ENCODE peak calls at places on chromosomes 2 and 18, in nine cellular contexts. T is body of pancreas, K is choroid plexus epithelial cell, A is ovary, G is A549, U is epithelial cell of esophagus, X is lower leg skin, J is adrenal gland, M is Peyer's patch. B is an unnamed sample.

GRCh38 chr2:75221872-75222271 is 22.6 kb upstream of the TACR1 start:
- DNase-seq in T (no peak), K (peak), A (no peak), G (no peak), U (peak), X (no peak), J (no peak), M (no peak), B (peak)

GRCh38 chr2:202635441-202636296 is 900 bp downstream of the FAM117B start:
- DNase-seq in T (peak), K (peak), A (peak), G (peak), U (peak), X (peak), J (peak), M (peak), B (peak)

GRCh38 chr2:45259144-45259543 is 249.9 kb upstream of the SIX2 start:
- DNase-seq in T (no peak), K (peak), A (no peak), G (no peak), U (peak), X (no peak), J (no peak), M (no peak), B (no peak)

GRCh38 chr2:6535572-6535971 is 330.1 kb downstream of the CMPK2 start:
- DNase-seq in T (no peak), K (no peak), A (no peak), G (no peak), U (no peak), X (no peak), J (no peak), M (no peak), B (no peak)

GRCh38 chr2:60104514-60105501 is 448.6 kb downstream of the BCL11A start:
- DNase-seq in T (no peak), K (no peak), A (no peak), G (no peak), U (peak), X (no peak), J (no peak), M (no peak), B (no peak)

GRCh38 chr2:235217814-235218213 is 266.0 kb downstream of the SH3BP4 start:
- DNase-seq in T (no peak), K (peak), A (no peak), G (no peak), U (peak), X (no peak), J (no peak), M (no peak), B (peak)

GRCh38 chr2:108271691-108272253 is 16.9 kb upstream of the SULT1C2 start:
- DNase-seq in T (no peak), K (peak), A (no peak), G (peak), U (peak), X (no peak), J (no peak), M (peak), B (peak)

GRCh38 chr2:68653538-68653982 is 10.2 kb downstream of the PROKR1 start:
- DNase-seq in T (no peak), K (peak), A (peak), G (no peak), U (peak), X (no peak), J (no peak), M (no peak), B (peak)

GRCh38 chr2:70745276-70745675 is 22.7 kb downstream of the ADD2 start:
- DNase-seq in T (no peak), K (no peak), A (no peak), G (no peak), U (no peak), X (no peak), J (no peak), M (no peak), B (no peak)

GRCh38 chr2:31979966-31980365 is 30.8 kb downstream of the MEMO1 start:
- DNase-seq in T (no peak), K (no peak), A (no peak), G (no peak), U (no peak), X (no peak), J (no peak), M (no peak), B (no peak)

GRCh38 chr2:219219113-219219696 is 447 bp upstream of the ABCB6 start:
- DNase-seq in T (no peak), K (no peak), A (peak), G (no peak), U (no peak), X (no peak), J (no peak), M (no peak), B (no peak)

GRCh38 chr2:217451634-217452033 is 551.2 kb downstream of the TNS1 start:
- DNase-seq in T (no peak), K (peak), A (no peak), G (peak), U (no peak), X (no peak), J (no peak), M (no peak), B (no peak)

GRCh38 chr2:56151841-56152240 is 31.9 kb upstream of the CCDC85A start:
- DNase-seq in T (no peak), K (no peak), A (no peak), G (no peak), U (no peak), X (no peak), J (no peak), M (no peak), B (no peak)

GRCh38 chr2:53275743-53276142 is 491.9 kb upstream of the CHAC2 start:
- DNase-seq in T (no peak), K (no peak), A (no peak), G (no peak), U (no peak), X (no peak), J (no peak), M (no peak), B (no peak)

GRCh38 chr2:239780236-239780997 is 244.7 kb downstream of the NDUFA10 start:
- DNase-seq in T (no peak), K (no peak), A (no peak), G (no peak), U (no peak), X (no peak), J (peak), M (no peak), B (no peak)

GRCh38 chr2:82481207-82481606 is 1977.9 kb downstream of the SUCLG1 start:
- DNase-seq in T (no peak), K (no peak), A (no peak), G (no peak), U (no peak), X (no peak), J (no peak), M (no peak), B (no peak)

GRCh38 chr2:72115361-72116080 is 32.1 kb downstream of the CYP26B1 start:
- DNase-seq in T (no peak), K (peak), A (no peak), G (peak), U (peak), X (peak), J (no peak), M (no peak), B (peak)

GRCh38 chr18:23226386-23226785 is 91.1 kb downstream of the CABLES1 start:
- DNase-seq in T (no peak), K (peak), A (no peak), G (no peak), U (peak), X (no peak), J (no peak), M (no peak), B (peak)

GRCh38 chr2:44937688-44938240 is 3.7 kb upstream of the SIX3 start:
- DNase-seq in T (no peak), K (no peak), A (no peak), G (peak), U (no peak), X (no peak), J (no peak), M (peak), B (no peak)

GRCh38 chr2:232350804-232351685 is 27.5 kb upstream of the ALPP start:
- DNase-seq in T (no peak), K (no peak), A (no peak), G (no peak), U (peak), X (no peak), J (no peak), M (peak), B (no peak)

GRCh38 chr18:79713341-79713740 is 33.7 kb downstream of the CTDP1 start:
- DNase-seq in T (no peak), K (no peak), A (no peak), G (no peak), U (no peak), X (no peak), J (no peak), M (no peak), B (no peak)

GRCh38 chr2:137872577-137872976 is 91.7 kb upstream of the HNMT start:
- DNase-seq in T (no peak), K (no peak), A (no peak), G (no peak), U (no peak), X (no peak), J (no peak), M (no peak), B (no peak)

GRCh38 chr18:55415258-55415871 is 172.6 kb downstream of the TCF4 start:
- DNase-seq in T (peak), K (peak), A (peak), G (peak), U (peak), X (peak), J (peak), M (peak), B (peak)

GRCh38 chr18:46322411-46322891 is 218.3 kb downstream of the HAUS1 start:
- DNase-seq in T (no peak), K (no peak), A (no peak), G (peak), U (peak), X (no peak), J (no peak), M (peak), B (no peak)

GRCh38 chr2:182946949-182947348 is 80.5 kb upstream of the FRZB start:
- DNase-seq in T (no peak), K (peak), A (no peak), G (no peak), U (no peak), X (no peak), J (no peak), M (no peak), B (peak)

GRCh38 chr2:238020816-238021215 is 40.0 kb upstream of the SCLY start:
- DNase-seq in T (no peak), K (no peak), A (no peak), G (no peak), U (no peak), X (no peak), J (no peak), M (no peak), B (no peak)

GRCh38 chr2:232809349-232810124 is 33.2 kb upstream of the KCNJ13 start:
- DNase-seq in T (no peak), K (peak), A (no peak), G (peak), U (no peak), X (no peak), J (no peak), M (no peak), B (no peak)

GRCh38 chr18:29501952-29502351 is 1325.0 kb upstream of the CDH2 start:
- DNase-seq in T (no peak), K (peak), A (no peak), G (peak), U (peak), X (no peak), J (no peak), M (no peak), B (peak)

GRCh38 chr2:57881998-57882884 is 164.4 kb upstream of the VRK2 start:
- DNase-seq in T (no peak), K (peak), A (no peak), G (peak), U (no peak), X (no peak), J (no peak), M (no peak), B (peak)

GRCh38 chr2:118850901-118851268 is 3.4 kb upstream of the EN1 start:
- DNase-seq in T (no peak), K (no peak), A (no peak), G (no peak), U (no peak), X (no peak), J (no peak), M (no peak), B (no peak)

GRCh38 chr2:45944075-45944474 is 292.6 kb downstream of the PRKCE start:
- DNase-seq in T (no peak), K (peak), A (no peak), G (no peak), U (peak), X (no peak), J (no peak), M (no peak), B (peak)

GRCh38 chr18:21074336-21075323 is 37.0 kb downstream of the ROCK1 start:
- DNase-seq in T (no peak), K (no peak), A (no peak), G (no peak), U (peak), X (no peak), J (no peak), M (no peak), B (no peak)

DNA sequence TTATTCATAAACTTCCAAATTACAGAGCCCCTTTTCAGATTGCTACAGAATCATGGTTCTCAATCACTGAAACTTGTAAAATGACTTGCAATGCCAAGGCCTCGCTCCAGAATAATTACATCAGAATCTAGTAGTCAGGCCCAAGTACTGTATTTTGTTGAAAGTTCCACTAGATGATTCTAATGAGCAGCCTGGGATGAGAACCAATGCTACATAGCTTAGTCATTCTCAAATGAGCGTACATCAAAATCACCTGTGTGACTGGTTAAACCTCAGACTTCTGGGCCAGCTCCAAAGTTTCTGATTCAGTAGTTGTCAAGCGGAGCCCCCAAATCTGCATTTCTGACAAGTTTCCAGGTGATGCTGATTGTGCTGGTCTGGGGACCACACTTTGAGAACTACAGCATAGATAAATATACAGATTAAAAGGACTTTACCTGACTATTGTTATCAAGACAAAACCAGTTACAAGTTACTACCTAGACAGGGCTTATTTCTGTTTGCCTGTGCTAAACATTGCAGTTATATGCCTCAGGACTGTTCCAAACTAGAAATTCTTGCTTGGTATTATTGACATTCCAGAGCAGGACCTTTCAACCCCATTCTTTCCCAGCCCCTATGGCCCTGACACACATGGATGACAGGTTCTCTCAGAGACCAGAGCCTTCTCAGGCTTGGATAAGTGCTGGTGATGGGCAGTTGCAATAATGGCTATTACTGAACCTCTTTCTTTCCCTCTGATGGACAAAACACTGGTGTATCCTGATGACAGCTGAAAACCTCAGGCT is 83.1 kb downstream of the UPP2 start:
- DNase-seq in T (no peak), K (peak), A (no peak), G (no peak), U (peak), X (no peak), J (no peak), M (no peak), B (no peak)
- H3K4me3 ChIP-seq in T (no peak), K (no peak), A (no peak), G (no peak), U (no peak), X (no peak), J (no peak), M (no peak), B (no peak)

DNA sequence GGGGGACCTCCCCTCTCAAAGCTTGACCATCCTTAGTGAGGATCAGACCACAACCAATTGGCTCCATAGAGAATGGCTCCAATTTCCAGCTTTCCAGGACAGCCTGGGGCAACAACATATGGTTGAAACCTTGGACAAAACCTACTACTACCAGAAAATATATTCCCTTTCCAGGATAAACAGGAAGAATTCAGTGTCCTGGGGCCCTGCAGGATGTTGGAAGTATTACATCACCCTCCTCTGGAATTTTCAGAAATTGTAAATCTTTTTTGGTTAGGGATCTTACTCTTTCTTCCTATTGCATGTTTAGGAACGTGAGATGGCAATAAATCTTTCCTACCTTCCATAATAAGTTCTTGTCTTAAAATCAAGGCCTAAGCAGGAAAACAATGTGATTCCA is 158.9 kb upstream of the MEIS1 start:
- DNase-seq in T (no peak), K (no peak), A (no peak), G (no peak), U (no peak), X (no peak), J (no peak), M (no peak), B (no peak)
- TF ChIP-seq CTCF in T (no peak), K (no peak), A (no peak), G (no peak), U (no peak), X (no peak), J (no peak), M (no peak), B (no peak)

DNA sequence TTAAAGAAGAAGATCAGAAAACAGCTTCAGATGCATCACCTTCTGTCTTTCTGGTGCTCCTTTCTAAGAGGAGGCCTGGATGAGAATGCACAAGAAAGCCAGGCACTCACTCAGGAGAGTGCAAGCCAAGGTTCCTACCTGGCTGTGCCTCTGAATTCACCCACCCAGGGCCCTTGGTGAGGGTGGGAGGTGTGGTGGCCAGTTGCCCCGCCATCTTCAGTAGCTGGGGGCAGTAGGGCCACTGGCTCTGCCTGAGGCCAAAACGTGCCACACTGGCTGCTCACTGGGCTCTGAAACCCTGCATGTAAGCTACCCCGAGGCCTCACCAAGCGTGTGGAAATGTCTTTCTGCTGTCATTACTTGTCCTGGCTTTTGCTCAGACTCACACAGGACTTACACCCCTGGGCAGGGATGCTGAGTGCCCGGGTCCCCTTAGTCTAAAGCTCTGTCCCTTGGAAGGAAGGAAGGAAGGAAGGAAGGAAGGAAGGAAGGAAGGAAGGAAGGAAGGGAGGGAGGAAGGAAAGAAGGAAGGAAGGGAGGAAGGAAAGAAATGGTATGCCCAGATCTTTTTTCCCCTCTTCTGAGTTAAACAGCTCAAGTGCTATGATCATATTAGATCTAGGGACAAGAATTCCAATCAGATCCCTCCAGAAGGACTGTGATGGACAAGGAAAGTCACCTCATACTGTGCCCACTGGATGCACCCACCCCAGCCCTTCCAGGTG is 8.5 kb upstream of the LBH start:
- DNase-seq in T (no peak), K (no peak), A (no peak), G (no peak), U (no peak), X (no peak), J (no peak), M (no peak), B (no peak)
- H3K4me3 ChIP-seq in T (no peak), K (no peak), A (no peak), G (no peak), U (no peak), X (no peak), J (no peak), M (no peak), B (no peak)

DNA sequence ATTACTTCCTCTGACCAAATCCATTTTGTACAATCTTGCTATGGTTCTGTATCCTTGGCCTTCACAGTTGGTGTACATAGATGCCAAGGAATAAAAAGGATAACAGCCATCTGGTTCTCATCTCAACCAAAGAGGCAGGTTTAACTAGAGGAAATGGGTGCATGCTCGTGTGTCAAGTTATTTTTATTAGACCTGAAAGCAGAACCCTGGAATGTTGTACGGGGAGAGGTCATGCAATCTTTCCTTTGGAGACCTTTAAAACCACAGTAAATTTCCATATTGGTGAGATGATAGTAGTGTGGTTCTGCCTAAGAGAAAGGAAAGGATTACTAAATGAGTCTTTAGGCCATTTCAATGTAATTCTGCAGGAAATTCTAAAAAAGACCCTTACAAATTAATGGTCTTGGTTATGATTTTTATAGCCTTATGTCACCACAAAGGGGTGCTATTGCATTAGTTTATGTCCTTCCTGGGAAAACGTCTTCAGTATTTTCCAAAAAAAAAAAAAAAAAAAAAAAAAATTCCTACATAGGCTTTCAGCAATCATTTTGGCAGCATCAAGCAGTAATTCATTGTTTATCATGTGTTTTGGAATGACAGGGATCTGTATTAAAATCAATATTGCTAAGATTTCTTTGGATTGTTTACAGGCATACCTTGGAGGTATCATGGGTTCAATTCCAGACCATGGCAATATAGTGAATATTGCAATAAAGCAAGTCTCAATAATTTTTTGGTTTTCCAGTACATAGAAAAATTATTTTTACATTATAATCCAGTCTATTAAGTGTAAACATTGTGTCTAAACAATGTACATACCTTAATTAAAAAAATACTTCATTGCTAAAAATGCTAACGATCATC is 270.8 kb downstream of the NYAP2 start:
- DNase-seq in T (no peak), K (peak), A (no peak), G (peak), U (peak), X (no peak), J (no peak), M (no peak), B (peak)
- TF ChIP-seq CTCF in T (no peak), K (peak), A (peak), G (peak), U (peak), X (no peak), J (peak), M (peak), B (peak)